ENCODE peak calls at places on chromosomes 13 and 19, in eight cellular contexts. D is Caco-2, U is mesendoderm, E is breast epithelium, O is coronary artery, S is kidney epithelial cell, V is neuronal stem cell, Z is AG09309. F is an unnamed sample.

GRCh38 chr19:6811906-6812305 is 39.4 kb downstream of the VAV1 start:
- DNase-seq in D (no peak), U (peak; percentile 66), E (no peak), O (no peak), S (peak; percentile 5), V (no peak), Z (peak; percentile 27), F (no peak)

GRCh38 chr19:36169084-36169760 is 17.0 kb upstream of the COX7A1 start:
- DNase-seq in D (no peak), U (no peak), E (no peak), O (no peak), S (no peak), V (no peak), Z (no peak), F (no peak)

GRCh38 chr13:97072297-97072696 is 78.0 kb upstream of the OXGR1 start:
- DNase-seq in D (no peak), U (no peak), E (no peak), O (no peak), S (no peak), V (no peak), Z (no peak), F (no peak)

GRCh38 chr13:28558126-28558525 is 63.2 kb upstream of the FLT1 start:
- DNase-seq in D (no peak), U (peak; percentile 75), E (no peak), O (no peak), S (peak; percentile 29), V (no peak), Z (peak; percentile 86), F (no peak)

GRCh38 chr19:52190679-52191293 is 934 bp downstream of the PPP2R1A start:
- DNase-seq in D (peak; percentile 52), U (peak; percentile 41), E (no peak), O (no peak), S (no peak), V (peak; percentile 27), Z (no peak), F (no peak)

GRCh38 chr19:52200044-52200443 is 10.2 kb downstream of the PPP2R1A start:
- DNase-seq in D (no peak), U (no peak), E (no peak), O (peak; percentile 74), S (peak; percentile 7), V (no peak), Z (peak; percentile 28), F (no peak)

GRCh38 chr13:71758823-71759222 is 108.2 kb downstream of the DACH1 start:
- DNase-seq in D (no peak), U (peak; percentile 13), E (no peak), O (no peak), S (peak; percentile 50), V (peak; percentile 14), Z (no peak), F (no peak)

GRCh38 chr19:12899891-12900518 is 9.0 kb downstream of the GCDH start:
- DNase-seq in D (no peak), U (no peak), E (no peak), O (no peak), S (no peak), V (no peak), Z (no peak), F (no peak)

GRCh38 chr13:44364601-44365000 is 9.0 kb upstream of the SERP2 start:
- DNase-seq in D (peak; percentile 89), U (peak; percentile 93), E (no peak), O (no peak), S (peak; percentile 59), V (peak; percentile 51), Z (no peak), F (no peak)

GRCh38 chr13:87698268-87698667 is 27.1 kb downstream of the SLITRK5 start:
- DNase-seq in D (no peak), U (no peak), E (no peak), O (no peak), S (no peak), V (no peak), Z (no peak), F (no peak)

GRCh38 chr19:45171211-45171623 is 6.8 kb downstream of the TRAPPC6A start:
- DNase-seq in D (no peak), U (no peak), E (no peak), O (no peak), S (no peak), V (no peak), Z (no peak), F (no peak)

GRCh38 chr19:821976-822773 is 420 bp upstream of the PLPPR3 start:
- DNase-seq in D (no peak), U (no peak), E (no peak), O (no peak), S (no peak), V (peak; percentile 79), Z (no peak), F (no peak)
- H3K4me3 ChIP-seq in D (peak overlapping the region; percentile 45), U (no peak overlapping the region), E (peak overlapping the region; percentile 26), O (peak overlapping the region; percentile 66), S (peak overlapping the region; percentile 10), V (peak overlapping the region; percentile 72), Z (no peak overlapping the region), F (peak overlapping the region; percentile 72)

GRCh38 chr13:46617382-46617781 is 64.4 kb downstream of the LRCH1 start:
- DNase-seq in D (no peak), U (no peak), E (no peak), O (no peak), S (no peak), V (no peak), Z (no peak), F (no peak)

GRCh38 chr13:46617885-46618284 is 64.9 kb downstream of the LRCH1 start:
- DNase-seq in D (no peak), U (no peak), E (no peak), O (no peak), S (no peak), V (no peak), Z (no peak), F (no peak)

GRCh38 chr13:46613409-46614049 is 60.6 kb downstream of the LRCH1 start:
- DNase-seq in D (no peak), U (peak; percentile 73), E (no peak), O (no peak), S (no peak), V (no peak), Z (no peak), F (no peak)

GRCh38 chr13:46614582-46614981 is 61.6 kb downstream of the LRCH1 start:
- DNase-seq in D (no peak), U (no peak), E (no peak), O (no peak), S (no peak), V (no peak), Z (no peak), F (no peak)

GRCh38 chr13:46615888-46616531 is 63.0 kb downstream of the LRCH1 start:
- DNase-seq in D (no peak), U (no peak), E (no peak), O (no peak), S (no peak), V (no peak), Z (no peak), F (no peak)
- H3K4me3 ChIP-seq in D (no peak overlapping the region), U (no peak overlapping the region), E (peak overlapping the region; percentile 22), O (peak overlapping the region; percentile 53), S (no peak overlapping the region), V (no peak overlapping the region), Z (no peak overlapping the region), F (no peak overlapping the region)

GRCh38 chr13:113605461-113605860 is 20.9 kb downstream of the TFDP1 start:
- DNase-seq in D (no peak), U (no peak), E (no peak), O (no peak), S (no peak), V (no peak), Z (no peak), F (no peak)
- H3K4me3 ChIP-seq in D (no peak overlapping the region), U (no peak overlapping the region), E (no peak overlapping the region), O (no peak overlapping the region), S (no peak overlapping the region), V (no peak overlapping the region), Z (no peak overlapping the region), F (no peak overlapping the region)

DNA sequence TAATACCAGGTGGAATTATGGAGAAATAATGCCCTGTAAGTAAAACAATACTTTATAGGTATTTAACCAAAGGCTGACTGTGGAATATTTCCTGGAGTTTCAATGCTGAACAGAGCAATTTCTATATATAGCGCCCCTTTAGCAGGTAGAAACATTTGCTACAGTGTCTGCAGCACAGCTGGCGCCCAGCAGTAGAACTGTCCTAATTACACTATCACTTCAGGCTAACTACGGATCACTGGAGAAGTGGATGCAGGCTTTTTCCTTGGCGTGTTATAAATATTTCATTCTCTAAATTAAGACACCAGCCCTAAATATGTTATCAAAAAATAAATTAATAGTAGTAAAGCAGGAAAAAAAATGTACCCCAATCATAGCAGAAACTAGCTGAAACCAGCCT is 3.1 kb downstream of the SHISA2 start:
- DNase-seq in D (no peak), U (no peak), E (no peak), O (no peak), S (no peak), V (no peak), Z (no peak), F (no peak)
- H3K4me3 ChIP-seq in D (no peak overlapping the region), U (no peak overlapping the region), E (no peak overlapping the region), O (no peak overlapping the region), S (peak overlapping the region; percentile 92), V (no peak overlapping the region), Z (no peak overlapping the region), F (no peak overlapping the region)

DNA sequence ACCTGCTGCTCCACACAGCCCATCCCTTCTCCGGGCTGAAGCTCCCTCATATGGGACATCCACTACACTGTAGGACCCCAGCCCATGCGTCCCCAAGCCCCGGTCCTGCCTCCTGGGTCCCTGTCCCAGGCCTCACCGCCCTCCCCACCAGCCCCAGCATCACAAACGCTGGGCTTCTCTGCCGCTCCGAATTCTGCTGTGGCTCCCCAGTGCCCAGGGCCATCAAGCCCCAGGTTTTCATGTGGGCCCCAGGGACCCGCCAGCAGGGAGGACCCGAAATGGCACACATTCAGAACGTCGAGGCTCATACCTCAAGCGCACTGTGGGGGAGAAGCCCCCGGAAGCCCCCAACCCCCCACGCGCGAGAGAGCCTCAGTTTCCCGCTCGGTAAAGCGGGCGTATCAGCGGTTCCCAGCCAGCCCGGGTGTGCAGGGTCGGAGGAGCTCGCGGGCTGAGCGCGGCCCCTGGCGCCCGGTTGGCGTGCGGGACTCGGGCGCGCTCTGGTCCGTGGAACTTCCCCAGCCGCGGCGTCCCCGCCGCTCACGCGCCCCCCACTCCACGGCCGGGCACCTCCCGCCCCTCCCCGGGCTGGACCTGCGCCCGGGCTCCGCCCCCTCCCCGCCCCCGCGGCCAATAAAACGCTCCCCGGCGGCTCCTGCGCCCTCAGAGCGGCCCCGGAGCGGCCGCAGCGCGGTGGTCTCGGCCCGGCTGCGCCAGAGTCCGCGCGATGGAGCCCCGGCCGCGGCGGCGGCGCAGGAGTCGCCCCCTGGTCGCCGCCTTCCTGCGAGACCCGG is at the start of gene PLK5:
- DNase-seq in D (no peak), U (no peak), E (no peak), O (no peak), S (no peak), V (no peak), Z (no peak), F (no peak)
- H3K4me3 ChIP-seq in D (no peak within 1 kb of the TSS), U (no peak within 1 kb of the TSS), E (no peak within 1 kb of the TSS), O (peak within 1 kb of the TSS; percentile 61), S (no peak within 1 kb of the TSS), V (peak within 1 kb of the TSS; percentile 33), Z (no peak within 1 kb of the TSS), F (peak within 1 kb of the TSS; percentile 26)